ENCODE peak calls at places on chromosome 18, in nine cellular contexts. K is CD8-positive, alpha-beta memory T cell; T is NCI-H460; M is stimulated activated CD8-positive, alpha-beta memory T cell treated with anti-CD3 and anti-CD28 coated beads, Interleukin-2, amount 100 ng/mL, for 48 hours; Z is AG09319; J is stimulated activated CD4-positive, alpha-beta T cell treated with anti-CD3 and anti-CD28 coated beads, Interleukin-1b, Interleukin-23, amount 100 ng/mL, for 1 hour; B is NCI-H446 treated with DMSO at 0.1 percent for 48 hours; F is CD8-positive, alpha-beta T cell; D is GM10248. U is an unnamed sample.

GRCh38 chr18:34802938-34803337 is 92.8 kb downstream of the DTNA start:
- DNase-seq in K (no peak), T (no peak), M (no peak), Z (no peak), J (no peak), B (no peak), F (no peak), D (no peak), U (peak; percentile 32)

GRCh38 chr18:49189772-49190171 is 239.0 kb upstream of the SMAD7 start:
- DNase-seq in K (no peak), T (no peak), M (no peak), Z (no peak), J (no peak), B (no peak), F (no peak), D (no peak), U (no peak)

GRCh38 chr18:60875957-60876507 is 457.2 kb upstream of the CDH20 start:
- DNase-seq in K (no peak), T (no peak), M (no peak), Z (no peak), J (no peak), B (no peak), F (no peak), D (no peak), U (no peak)

GRCh38 chr18:52150050-52150449 is 189.9 kb upstream of the DCC start:
- DNase-seq in K (no peak), T (no peak), M (no peak), Z (no peak), J (no peak), B (no peak), F (no peak), D (no peak), U (no peak)

GRCh38 chr18:8984131-8984670 is 118.3 kb upstream of the NDUFV2 start:
- DNase-seq in K (no peak), T (no peak), M (no peak), Z (no peak), J (no peak), B (no peak), F (no peak), D (no peak), U (no peak)

GRCh38 chr18:37322497-37323035 is 243.0 kb downstream of the CELF4 start:
- DNase-seq in K (no peak), T (peak; percentile 31), M (peak; percentile 10), Z (no peak), J (no peak), B (no peak), F (no peak), D (peak; percentile 65), U (peak; percentile 95)

GRCh38 chr18:67483237-67483636 is 33.3 kb downstream of the DSEL start:
- DNase-seq in K (no peak), T (no peak), M (no peak), Z (no peak), J (no peak), B (peak; percentile 72), F (no peak), D (no peak), U (no peak)

GRCh38 chr18:62768172-62768943 is 53.0 kb downstream of the PHLPP1 start:
- DNase-seq in K (no peak), T (no peak), M (no peak), Z (no peak), J (no peak), B (no peak), F (no peak), D (no peak), U (no peak)

GRCh38 chr18:41529093-41529492 is 425.9 kb upstream of the PIK3C3 start:
- DNase-seq in K (no peak), T (no peak), M (no peak), Z (no peak), J (no peak), B (no peak), F (no peak), D (no peak), U (no peak)

GRCh38 chr18:66523219-66523991 is 80.5 kb downstream of the CDH19 start:
- DNase-seq in K (no peak), T (no peak), M (no peak), Z (no peak), J (no peak), B (no peak), F (no peak), D (no peak), U (peak; percentile 1)

GRCh38 chr18:68406761-68407160 is 308.1 kb downstream of the TMX3 start:
- DNase-seq in K (no peak), T (no peak), M (no peak), Z (no peak), J (no peak), B (no peak), F (no peak), D (no peak), U (no peak)

GRCh38 chr18:79952996-79953559 is 1.6 kb upstream of the SLC66A2 start:
- DNase-seq in K (no peak), T (no peak), M (no peak), Z (no peak), J (no peak), B (no peak), F (no peak), D (no peak), U (peak; percentile 70)

GRCh38 chr18:48256848-48257247 is 152.3 kb downstream of the ZBTB7C start:
- DNase-seq in K (no peak), T (no peak), M (no peak), Z (no peak), J (no peak), B (no peak), F (no peak), D (no peak), U (no peak)

GRCh38 chr18:55588876-55589595 is 1.0 kb upstream of the TCF4 start:
- DNase-seq in K (no peak), T (no peak), M (no peak), Z (no peak), J (no peak), B (no peak), F (no peak), D (no peak), U (peak; percentile 64)

GRCh38 chr18:45863469-45863868 is 38.0 kb downstream of the SIGLEC15 start:
- DNase-seq in K (no peak), T (no peak), M (no peak), Z (no peak), J (no peak), B (no peak), F (no peak), D (no peak), U (no peak)

GRCh38 chr18:76791642-76792041 is 30.7 kb upstream of the ZNF236 start:
- DNase-seq in K (no peak), T (no peak), M (no peak), Z (no peak), J (no peak), B (no peak), F (no peak), D (no peak), U (peak; percentile 41)

GRCh38 chr18:56130481-56130880 is 507.9 kb downstream of the TXNL1 start:
- DNase-seq in K (no peak), T (no peak), M (no peak), Z (no peak), J (no peak), B (no peak), F (no peak), D (no peak), U (peak; percentile 51)

GRCh38 chr18:21191596-21192307 is 50.3 kb upstream of the GREB1L start:
- DNase-seq in K (no peak), T (peak; percentile 41), M (peak; percentile 7), Z (peak; percentile 28), J (no peak), B (peak; percentile 1), F (no peak), D (no peak), U (no peak)

U was measured in osteoblast.